ENCODE peak calls at places on chromosome 18, in eight cellular contexts. O is neural crest cell; U is tibial nerve; L is activated CD4-positive, alpha-beta T cell treated with anti-CD3 and anti-CD28 coated beads, Interleukin-2, amount 50 U/mL, for 24 hours; I is stimulated activated CD8-positive, alpha-beta memory T cell treated with anti-CD3 and anti-CD28 coated beads, Interleukin-4, amount 100 ng/mL, for 48 hours; Q is substantia nigra; X is activated naive CD4-positive, alpha-beta T cell treated with anti-CD3 and anti-CD28 coated beads for 36 hours; G is NCI-H345. D is an unnamed sample.

GRCh38 chr18:58202406-58202730 is 158.3 kb downstream of the NEDD4L start:
- DNase-seq in O (no peak), L (no peak), G (peak), U (no peak), I (no peak), X (no peak), Q (no peak), D (no peak)

GRCh38 chr18:48629730-48630324 is 91.0 kb downstream of the CTIF start:
- DNase-seq in Q (no peak), I (no peak), X (no peak), L (no peak), G (no peak), U (no peak), O (no peak), D (no peak)

GRCh38 chr18:58218111-58218510 is 174.1 kb downstream of the NEDD4L start:
- DNase-seq in U (no peak), I (no peak), G (no peak), L (no peak), X (no peak), O (no peak), Q (no peak), D (no peak)

GRCh38 chr18:8720141-8720540 is 14.8 kb downstream of the MTCL1 start:
- DNase-seq in I (no peak), O (no peak), X (no peak), L (no peak), U (no peak), G (no peak), Q (no peak), D (no peak)

GRCh38 chr18:70110678-70111077 is 94.8 kb downstream of the RTTN start:
- DNase-seq in O (no peak), L (no peak), I (no peak), U (no peak), G (no peak), Q (no peak), X (no peak), D (no peak)

GRCh38 chr18:21742323-21742687 is 1.7 kb downstream of the MIB1 start:
- DNase-seq in X (no peak), L (no peak), U (no peak), Q (no peak), I (no peak), G (no peak), O (no peak), D (no peak)

GRCh38 chr18:3720818-3721545 is 271.0 kb downstream of the TGIF1 start:
- DNase-seq in O (no peak), L (no peak), U (no peak), X (no peak), Q (no peak), G (peak), I (no peak), D (no peak)

GRCh38 chr18:27645929-27646328 is 460.8 kb upstream of the CHST9 start:
- DNase-seq in Q (no peak), U (no peak), X (no peak), G (no peak), O (no peak), L (no peak), I (no peak), D (no peak)

GRCh38 chr18:79121746-79122474 is 52.7 kb downstream of the ATP9B start:
- DNase-seq in X (no peak), Q (no peak), I (no peak), U (no peak), G (no peak), O (no peak), L (no peak), D (no peak)

GRCh38 chr18:24818451-24818850 is 358.0 kb downstream of the HRH4 start:
- DNase-seq in X (no peak), L (no peak), G (no peak), O (no peak), U (no peak), I (no peak), Q (no peak), D (no peak)

GRCh38 chr18:3179430-3180089 is 40.2 kb downstream of the MYOM1 start:
- DNase-seq in G (no peak), I (no peak), O (no peak), L (no peak), U (no peak), X (no peak), Q (no peak), D (no peak)

GRCh38 chr18:61591200-61591719 is 258.0 kb downstream of the CDH20 start:
- DNase-seq in L (no peak), O (no peak), U (no peak), G (no peak), I (no peak), X (no peak), Q (no peak), D (no peak)

GRCh38 chr18:48163184-48164095 is 233.0 kb upstream of the SMAD2 start:
- DNase-seq in I (no peak), U (no peak), X (no peak), G (no peak), Q (no peak), O (no peak), L (no peak), D (no peak)

GRCh38 chr18:76252880-76253279 is 242.2 kb downstream of the ZNF516 start:
- DNase-seq in U (no peak), O (no peak), I (no peak), X (peak), G (peak), Q (no peak), L (no peak), D (no peak)

GRCh38 chr18:37362158-37362890 is 203.3 kb downstream of the CELF4 start:
- DNase-seq in Q (no peak), I (no peak), X (no peak), O (peak), L (no peak), U (no peak), G (no peak), D (no peak)

GRCh38 chr18:75070625-75071483 is 138.1 kb downstream of the PTGR3 start:
- DNase-seq in G (peak), I (peak), O (no peak), Q (no peak), X (peak), L (peak), U (peak), D (no peak)

GRCh38 chr18:13984080-13984479 is 68.7 kb upstream of the MC2R start:
- DNase-seq in L (no peak), U (no peak), Q (no peak), G (no peak), X (no peak), O (no peak), I (no peak), D (no peak)

GRCh38 chr18:63820694-63821093 is 45.5 kb downstream of the SERPINB7 start:
- DNase-seq in Q (no peak), G (no peak), L (no peak), I (no peak), X (no peak), U (no peak), O (no peak), D (no peak)

GRCh38 chr18:58998421-58999203 is 133.9 kb downstream of the ZNF532 start:
- DNase-seq in O (no peak), Q (no peak), I (no peak), U (peak), L (no peak), X (no peak), G (no peak), D (no peak)

GRCh38 chr18:62331581-62332436 is 6.7 kb downstream of the TNFRSF11A start:
- DNase-seq in Q (no peak), U (peak), I (no peak), L (no peak), X (no peak), G (no peak), O (no peak), D (no peak)

GRCh38 chr18:76449110-76449453 is 46.0 kb downstream of the ZNF516 start:
- DNase-seq in U (no peak), L (no peak), I (peak), X (no peak), O (no peak), Q (no peak), G (no peak), D (no peak)

D was measured in neuronal stem cell.